ENCODE peak calls at places on chromosomes 12 and 14, in five cellular contexts. Q is lower leg skin, I is caudate nucleus, Y is LHCN-M2, H is GM12865. L is an unnamed sample.

GRCh38 chr12:6603095-6603567 is 4.0 kb downstream of the CHD4 start:
- DNase-seq in I (no peak), H (no peak), Y (peak; percentile 89), Q (peak; percentile 55), L (peak; percentile 59)

GRCh38 chr12:68306564-68306963 is 25.6 kb downstream of the MDM1 start:
- DNase-seq in Q (no peak), H (peak; percentile 41), Y (no peak), I (no peak), L (no peak)

GRCh38 chr14:69133206-69134125 is 19.5 kb downstream of the DCAF5 start:
- DNase-seq in Y (peak; percentile 70), I (no peak), Q (no peak), H (no peak), L (peak; percentile 56)

GRCh38 chr12:123713398-123714301 is 1.5 kb downstream of the ATP6V0A2 start:
- DNase-seq in Y (peak; percentile 4), Q (no peak), H (peak; percentile 21), I (no peak), L (no peak)

GRCh38 chr12:108333898-108334699 is 5.0 kb downstream of the CMKLR1 start:
- DNase-seq in H (peak; percentile 91), Y (peak; percentile 94), Q (no peak), I (no peak), L (peak; percentile 96)

GRCh38 chr14:79698218-79698617 is 513.1 kb downstream of the DIO2 start:
- DNase-seq in I (no peak), Q (no peak), H (no peak), Y (no peak), L (no peak)

GRCh38 chr12:19739195-19739776 is 300.0 kb downstream of the AEBP2 start:
- DNase-seq in Y (peak; percentile 60), Q (peak; percentile 43), I (no peak), H (peak; percentile 65), L (peak; percentile 58)

GRCh38 chr12:112988224-112988623 is 9.9 kb downstream of the OAS2 start:
- DNase-seq in H (peak; percentile 46), Q (no peak), I (no peak), Y (no peak), L (no peak)

GRCh38 chr12:12095016-12095415 is 24.3 kb downstream of the BCL2L14 start:
- DNase-seq in H (no peak), I (no peak), Q (no peak), Y (no peak), L (no peak)

GRCh38 chr14:79036506-79036905 is 866.3 kb downstream of the NRXN3 start:
- DNase-seq in I (no peak), Y (no peak), H (no peak), Q (no peak), L (no peak)

GRCh38 chr12:67582238-67582834 is 66.2 kb upstream of the DYRK2 start:
- DNase-seq in Y (no peak), H (no peak), Q (no peak), I (no peak), L (no peak)

GRCh38 chr14:92973265-92973797 is 50.4 kb downstream of the CHGA start:
- DNase-seq in Q (peak; percentile 63), I (peak; percentile 83), H (peak; percentile 18), Y (peak; percentile 7), L (peak; percentile 63)

GRCh38 chr12:54421175-54421872 is 2.3 kb upstream of the ITGA5 start:
- DNase-seq in H (no peak), Y (peak; percentile 72), I (no peak), Q (peak; percentile 84), L (peak; percentile 73)

GRCh38 chr12:45675534-45675933 is 54.0 kb upstream of the ARID2 start:
- DNase-seq in Y (no peak), Q (no peak), I (no peak), H (no peak), L (no peak)

GRCh38 chr12:29944269-29945000 is 160.7 kb upstream of the TMTC1 start:
- DNase-seq in I (no peak), H (no peak), Q (no peak), Y (peak; percentile 2), L (no peak)

GRCh38 chr12:62520361-62520760 is 53.7 kb downstream of the MON2 start:
- DNase-seq in H (no peak), I (no peak), Y (no peak), Q (no peak), L (no peak)

GRCh38 chr12:40228727-40229126 is 3.9 kb downstream of the LRRK2 start:
- DNase-seq in Y (no peak), Q (no peak), H (no peak), I (no peak), L (no peak)

GRCh38 chr14:74246561-74246960 is 7.3 kb downstream of the VSX2 start:
- DNase-seq in H (no peak), I (no peak), Q (no peak), Y (no peak), L (no peak)

GRCh38 chr12:107775093-107775721 is 703 bp downstream of the ASCL4 start:
- DNase-seq in Y (no peak), H (no peak), I (no peak), Q (no peak), L (no peak)

GRCh38 chr14:89855961-89856360 is 98.6 kb downstream of the EFCAB11 start:
- DNase-seq in I (no peak), Y (peak; percentile 72), Q (no peak), H (no peak), L (peak; percentile 70)

GRCh38 chr12:128942960-128943477 is 89.7 kb downstream of the GLT1D1 start:
- DNase-seq in Q (no peak), I (no peak), H (no peak), Y (no peak), L (no peak)

GRCh38 chr12:32502693-32503510 is 103.5 kb downstream of the FGD4 start:
- DNase-seq in I (peak; percentile 24), Y (peak; percentile 61), Q (peak; percentile 64), H (no peak), L (peak; percentile 26)

GRCh38 chr14:66735853-66736252 is 227.9 kb downstream of the GPHN start:
- DNase-seq in Y (no peak), H (no peak), Q (no peak), I (no peak), L (no peak)

GRCh38 chr14:24612186-24612585 is 2.7 kb upstream of the GZMH start:
- DNase-seq in Y (no peak), I (no peak), Q (no peak), H (peak; percentile 73), L (peak; percentile 1)

GRCh38 chr14:62117718-62118164 is 355.5 kb downstream of the SNAPC1 start:
- DNase-seq in Y (no peak), I (peak; percentile 59), Q (no peak), H (no peak), L (no peak)

GRCh38 chr14:100042328-100042727 is 22.9 kb upstream of the EVL start:
- DNase-seq in H (no peak), Y (no peak), Q (no peak), I (no peak), L (no peak)

GRCh38 chr14:90518075-90518940 is 121.5 kb downstream of the CALM1 start:
- DNase-seq in I (no peak), H (no peak), Q (no peak), Y (no peak), L (no peak)

GRCh38 chr12:57740656-57741412 is 2.3 kb upstream of the AGAP2 start:
- DNase-seq in Q (no peak), Y (no peak), I (peak; percentile 51), H (peak; percentile 85), L (no peak)

GRCh38 chr14:74579447-74580274 is 32.4 kb downstream of the LTBP2 start:
- DNase-seq in I (no peak), H (no peak), Y (peak; percentile 80), Q (no peak), L (peak; percentile 80)

GRCh38 chr12:118436002-118436724 is 59.8 kb downstream of the SUDS3 start:
- DNase-seq in I (no peak), Q (no peak), H (peak; percentile 33), Y (no peak), L (no peak)

GRCh38 chr14:54207476-54207875 is 189.3 kb upstream of the CDKN3 start:
- DNase-seq in H (no peak), Y (no peak), Q (no peak), I (no peak), L (no peak)

GRCh38 chr14:45112886-45113772 is 21.2 kb downstream of the FKBP3 start:
- DNase-seq in Y (peak; percentile 15), I (no peak), Q (no peak), H (no peak), L (no peak)

GRCh38 chr12:109098142-109098652 is 800 bp downstream of the UNG start:
- DNase-seq in Y (peak; percentile 52), I (no peak), H (no peak), Q (peak; percentile 55), L (peak; percentile 65)

GRCh38 chr14:94473666-94474410 is 2.2 kb downstream of the SERPINA9 start:
- DNase-seq in I (no peak), Y (no peak), H (no peak), Q (no peak), L (no peak)

GRCh38 chr12:58359084-58359483 is 417.7 kb downstream of the ATP23 start:
- DNase-seq in Y (no peak), Q (no peak), H (no peak), I (no peak), L (peak; percentile 60)

GRCh38 chr14:29743566-29743965 is 184.1 kb downstream of the PRKD1 start:
- DNase-seq in H (no peak), I (no peak), Q (no peak), Y (no peak), L (no peak)

GRCh38 chr14:54211562-54212308 is 185.1 kb upstream of the CDKN3 start:
- DNase-seq in Q (no peak), H (no peak), I (no peak), Y (peak; percentile 94), L (peak; percentile 89)

GRCh38 chr14:60327447-60328331 is 78.7 kb downstream of the PPM1A start:
- DNase-seq in Y (peak; percentile 29), Q (no peak), I (peak; percentile 50), H (peak; percentile 82), L (no peak)

L was measured in RPMI7951.